ENCODE peak calls at places on chromosomes 13 and 19, in four cellular contexts. I, F, K and V are unnamed samples.

GRCh38 chr13:76809369-76809768 is 76.8 kb downstream of the KCTD12 start:
- DNase-seq in K (no peak), I (no peak), F (no peak), V (no peak)

GRCh38 chr19:40363128-40363527 is 14.6 kb downstream of the PLD3 start:
- DNase-seq in I (peak; percentile 67), K (no peak), F (no peak), V (no peak)

GRCh38 chr13:48086272-48086671 is 8.6 kb downstream of the MED4 start:
- DNase-seq in K (no peak), I (no peak), F (no peak), V (no peak)

GRCh38 chr13:51397262-51397933 is 55.4 kb downstream of the INTS6 start:
- DNase-seq in K (no peak), F (no peak), I (peak; percentile 12), V (no peak)

GRCh38 chr13:27006519-27007161 is 165.0 kb downstream of the USP12 start:
- DNase-seq in F (no peak), I (no peak), K (no peak), V (no peak)

GRCh38 chr13:39418424-39418823 is 184.6 kb downstream of the LHFPL6 start:
- DNase-seq in K (no peak), I (no peak), F (no peak), V (no peak)

GRCh38 chr19:55115446-55116065 is 1.9 kb downstream of the PPP1R12C start:
- DNase-seq in K (peak; percentile 61), I (no peak), F (no peak), V (no peak)

GRCh38 chr13:24407844-24408243 is 98.5 kb downstream of the C1QTNF9 start:
- DNase-seq in K (no peak), F (no peak), I (no peak), V (no peak)

GRCh38 chr19:44808463-44809371 is at the start of gene BCAM:
- DNase-seq in F (no peak), K (peak; percentile 98), I (no peak), V (no peak)

GRCh38 chr13:40343550-40344269 is 322.7 kb downstream of the FOXO1 start:
- DNase-seq in I (no peak), K (no peak), F (no peak), V (no peak)

GRCh38 chr19:46202872-46203860 is 26.4 kb upstream of the IGFL1 start:
- DNase-seq in F (no peak), K (no peak), I (no peak), V (no peak)

GRCh38 chr13:32881792-32882175 is 134.4 kb upstream of the KL start:
- DNase-seq in F (no peak), K (no peak), I (no peak), V (no peak)

GRCh38 chr19:5762608-5763217 is 21.8 kb downstream of the PRR22 start:
- DNase-seq in K (no peak), F (no peak), I (no peak), V (no peak)

GRCh38 chr19:39971380-39971841 is 446 bp downstream of the PSMC4 start:
- DNase-seq in I (no peak), K (peak; percentile 66), F (no peak), V (no peak)

GRCh38 chr19:17390665-17391370 is 3.2 kb downstream of the CCDC194 start:
- DNase-seq in K (peak; percentile 97), I (peak; percentile 89), F (no peak), V (peak; percentile 95)

GRCh38 chr19:48351341-48351752 is 12.4 kb downstream of the TMEM143 start:
- DNase-seq in F (no peak), K (peak; percentile 86), I (peak; percentile 79), V (peak; percentile 74)

GRCh38 chr13:100563779-100564178 is 24.8 kb downstream of the GGACT start:
- DNase-seq in F (no peak), K (no peak), I (no peak), V (no peak)

GRCh38 chr13:110914293-110915056 is 394 bp downstream of the ANKRD10 start:
- DNase-seq in F (no peak), I (peak; percentile 86), K (peak; percentile 63), V (peak; percentile 67)

GRCh38 chr19:2051771-2052704 is 994 bp upstream of the MKNK2 start:
- DNase-seq in F (peak; percentile 72), K (no peak), I (no peak), V (no peak)

GRCh38 chr19:45238556-45238955 is 6.7 kb downstream of the EXOC3L2 start:
- DNase-seq in I (no peak), K (no peak), F (no peak), V (no peak)

GRCh38 chr13:23617551-23618014 is 47.4 kb downstream of the TNFRSF19 start:
- DNase-seq in I (no peak), K (no peak), F (no peak), V (no peak)

GRCh38 chr19:50435221-50435620 is 2.5 kb downstream of the MYBPC2 start:
- DNase-seq in K (no peak), I (no peak), F (no peak), V (no peak)

GRCh38 chr13:82076421-82076820 is 1735.5 kb upstream of the SPRY2 start:
- DNase-seq in F (no peak), K (no peak), I (no peak), V (no peak)

GRCh38 chr19:44718441-44719261 is 19.7 kb downstream of the CEACAM16 start:
- DNase-seq in I (peak; percentile 34), K (no peak), F (no peak), V (no peak)

GRCh38 chr13:110912651-110913051 is 2.2 kb downstream of the ANKRD10 start:
- DNase-seq in K (no peak), F (no peak), I (peak; percentile 11), V (no peak)

GRCh38 chr19:6222884-6223283 is 56.9 kb downstream of the MLLT1 start:
- DNase-seq in K (no peak), F (no peak), I (no peak), V (no peak)

GRCh38 chr13:23801141-23801540 is 88.1 kb downstream of the MIPEP start:
- DNase-seq in I (no peak), K (no peak), F (no peak), V (no peak)

GRCh38 chr19:7159105-7159933 is 89.8 kb downstream of the ZNF557 start:
- DNase-seq in F (no peak), K (no peak), I (peak; percentile 8), V (no peak)

DNA sequence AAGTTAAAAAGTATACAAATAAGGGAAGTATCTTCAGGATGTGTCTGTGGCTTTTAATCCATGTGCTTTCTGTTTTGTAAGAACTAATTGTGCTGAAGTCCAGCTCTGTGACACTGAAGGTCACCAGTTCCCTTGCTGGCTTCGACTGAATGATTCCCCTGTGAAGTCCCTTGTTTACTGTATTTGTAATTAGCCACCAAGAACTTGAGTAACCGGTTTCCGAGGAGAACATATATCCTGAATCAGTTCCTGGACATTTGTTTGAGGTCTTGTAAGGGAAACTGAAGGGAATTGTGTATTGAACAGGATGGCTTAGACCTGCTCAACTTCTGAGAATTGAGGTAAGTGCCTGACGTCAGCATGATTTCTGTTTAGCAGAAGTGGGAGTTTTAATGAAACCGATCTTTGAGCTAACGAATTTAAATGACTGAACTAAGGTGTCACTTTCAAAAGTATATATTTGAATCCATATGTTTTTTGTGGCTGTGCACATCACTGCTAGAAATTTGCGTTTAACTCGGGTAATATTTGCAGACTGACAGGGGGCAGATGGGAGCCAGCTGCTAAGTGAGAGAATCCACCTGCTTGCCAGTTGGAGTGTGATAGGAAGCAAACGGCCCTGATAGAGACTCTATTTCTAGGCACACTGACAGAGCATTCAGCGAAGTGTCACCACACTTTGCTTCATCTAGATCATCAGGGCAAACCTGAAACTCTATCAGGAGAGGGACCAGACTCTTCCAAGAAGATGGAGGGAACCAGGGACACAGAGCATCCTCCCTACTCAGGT is 530.0 kb downstream of the RFC3 start:
- DNase-seq in I (no peak), F (no peak), K (no peak), V (no peak)
- TF ChIP-seq SPI1 in I (no peak), F (no peak), K (no peak), V (no peak)

DNA sequence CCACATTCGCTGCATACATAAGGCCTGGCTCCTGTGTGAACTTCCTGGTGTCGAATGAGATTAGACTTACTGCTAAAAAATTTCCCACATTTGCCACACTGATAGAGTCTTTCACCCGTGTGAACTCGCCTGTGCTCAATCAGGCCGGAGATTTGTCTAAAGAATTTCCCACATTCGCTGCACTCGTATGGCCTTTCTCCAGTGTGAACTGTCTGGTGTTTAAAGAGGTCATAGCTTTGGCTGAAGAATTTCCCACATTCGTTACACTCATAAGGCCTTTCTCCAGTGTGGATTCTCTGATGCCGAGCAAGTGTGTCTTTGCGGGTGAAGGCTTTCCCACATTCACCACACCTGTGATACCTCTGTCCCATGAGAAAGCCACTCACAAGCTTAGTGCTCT is 6.5 kb downstream of the ZNF671 start:
- DNase-seq in I (no peak), K (no peak), F (no peak), V (no peak)
- TF ChIP-seq SPI1 in I (no peak), K (no peak), F (no peak), V (no peak)

DNA sequence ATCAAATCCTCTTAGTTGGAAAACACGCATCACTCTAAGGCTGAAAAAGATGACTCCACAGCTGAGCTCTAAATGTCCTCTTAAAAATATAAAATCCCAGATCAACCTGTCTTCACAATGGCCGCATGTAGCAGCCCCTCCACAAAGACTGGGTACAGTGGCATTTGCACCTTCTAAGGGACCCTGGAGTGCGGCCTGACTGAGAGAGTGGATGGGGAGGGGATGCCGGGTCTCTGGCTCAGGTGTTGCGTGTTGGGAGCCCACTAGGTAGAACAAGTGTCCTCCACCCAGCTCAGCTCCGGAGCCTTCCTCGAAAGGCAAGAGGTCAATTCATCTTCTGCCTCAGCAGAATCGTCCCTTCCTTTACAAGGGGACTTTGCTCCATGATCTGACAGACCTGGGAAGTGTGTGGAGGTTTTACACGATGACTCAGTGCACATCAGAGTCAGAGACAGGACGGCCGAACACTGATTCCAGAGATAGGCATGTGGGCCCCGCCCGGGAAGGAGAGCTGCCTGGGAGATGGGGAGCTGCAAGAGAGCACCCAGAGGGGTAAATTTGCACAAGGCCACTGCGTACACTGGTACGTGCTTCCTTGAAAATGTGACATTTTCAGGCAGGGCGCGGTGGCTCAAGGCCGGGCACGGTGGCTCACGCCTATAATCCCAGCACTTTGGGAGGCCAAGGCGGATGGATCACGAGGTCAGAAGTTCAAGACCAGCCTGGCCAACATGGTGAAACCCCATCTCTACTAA is 23.5 kb upstream of the SLC15A1 start:
- DNase-seq in F (no peak), I (no peak), K (peak; percentile 20), V (no peak)
- TF ChIP-seq SPI1 in F (no peak), I (no peak), K (no peak), V (no peak)

GRCh38 chr19:3950871-3951861 is 18.3 kb downstream of the NMRK2 start:
- DNase-seq in F (no peak), I (no peak), K (peak; percentile 81), V (no peak)
- TF ChIP-seq SPI1 in F (no peak), I (no peak), K (no peak), V (no peak)

DNA sequence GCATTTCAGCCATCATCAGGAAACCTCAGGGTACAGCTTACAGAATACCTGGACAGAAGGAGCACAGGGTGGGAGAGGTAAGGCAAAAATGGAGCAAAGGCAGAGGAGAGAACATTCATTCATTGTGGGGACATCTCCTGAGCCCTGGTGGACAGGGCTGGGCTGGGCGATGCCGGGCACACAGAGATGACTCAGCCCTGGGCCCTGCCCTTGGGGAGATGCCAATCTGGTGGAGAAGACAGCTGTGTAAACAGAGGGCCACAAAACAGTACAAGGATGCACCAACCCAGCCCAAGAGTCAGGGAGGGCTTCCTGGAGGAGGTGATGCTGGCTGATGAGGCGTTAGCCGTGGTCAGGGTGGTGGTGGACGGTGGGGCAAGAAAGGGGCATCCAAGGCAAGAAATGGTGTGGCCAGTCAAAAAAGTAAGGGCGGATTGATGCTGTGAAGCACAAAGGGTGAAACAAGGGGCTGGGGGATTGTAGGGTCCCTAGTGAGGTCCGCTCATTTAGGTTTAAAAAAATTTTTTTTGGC is 3.6 kb upstream of the HAS1 start:
- DNase-seq in F (no peak), K (no peak), I (no peak), V (no peak)
- TF ChIP-seq SPI1 in F (no peak), K (no peak), I (no peak), V (no peak)